ENCODE peak calls at places on chromosome 7, in seven cellular contexts. F is substantia nigra; A is SW 1271; O is iris pigment epithelial cell; I is NCI-H460; R is Daoy; X is CD4-positive, CD25-positive, alpha-beta regulatory T cell. N is an unnamed sample.

GRCh38 chr7:100407285-100408180 is 21.0 kb downstream of the ZCWPW1 start:
- DNase-seq in R (peak), F (no peak), I (peak), O (peak), A (peak), X (peak), N (peak)

GRCh38 chr7:12685550-12685949 is 1.9 kb upstream of the ARL4A start:
- DNase-seq in F (peak), O (peak), X (peak), R (peak), A (no peak), I (peak), N (peak)

GRCh38 chr7:12965767-12966166 is 278.3 kb downstream of the ARL4A start:
- DNase-seq in A (no peak), F (no peak), R (no peak), X (no peak), O (no peak), I (no peak), N (no peak)

GRCh38 chr7:133512560-133512959 is 259.7 kb downstream of the EXOC4 start:
- DNase-seq in R (peak), F (no peak), O (peak), I (no peak), X (no peak), A (no peak), N (peak)

GRCh38 chr7:65251851-65252620 is 121.6 kb upstream of the ZNF92 start:
- DNase-seq in O (peak), F (no peak), R (peak), I (peak), A (peak), X (peak), N (peak)

GRCh38 chr7:48438196-48438595 is 266.9 kb downstream of the ABCA13 start:
- DNase-seq in X (no peak), I (no peak), A (no peak), O (no peak), F (no peak), R (no peak), N (no peak)

GRCh38 chr7:121166885-121167284 is 161.9 kb upstream of the WNT16 start:
- DNase-seq in A (no peak), O (no peak), R (no peak), X (no peak), I (no peak), F (no peak), N (no peak)

GRCh38 chr7:68629-69028 is 123.7 kb upstream of the FAM20C start:
- DNase-seq in X (no peak), I (no peak), O (peak), A (no peak), R (peak), F (no peak), N (no peak)

GRCh38 chr7:128740996-128741395 is 1.8 kb downstream of the CALU start:
- DNase-seq in F (no peak), A (no peak), I (no peak), X (no peak), R (no peak), O (peak), N (peak)

GRCh38 chr7:69814421-69814962 is 216.2 kb downstream of the AUTS2 start:
- DNase-seq in R (no peak), F (peak), A (no peak), X (no peak), O (no peak), I (no peak), N (peak)

GRCh38 chr7:40299097-40299496 is 164.3 kb downstream of the SUGCT start:
- DNase-seq in R (peak), O (peak), I (no peak), A (no peak), F (no peak), X (peak), N (peak)

GRCh38 chr7:35252584-35252983 is 1.3 kb downstream of the TBX20 start:
- DNase-seq in R (no peak), O (no peak), F (no peak), I (no peak), A (no peak), X (no peak), N (no peak)

GRCh38 chr7:134478707-134479106 is 19.8 kb upstream of the AKR1B1 start:
- DNase-seq in O (peak), X (no peak), A (no peak), F (no peak), I (no peak), R (no peak), N (no peak)

GRCh38 chr7:158402471-158402870 is 185.2 kb downstream of the PTPRN2 start:
- DNase-seq in I (no peak), A (no peak), O (no peak), F (no peak), R (no peak), X (no peak), N (no peak)

GRCh38 chr7:101743241-101743994 is 74.0 kb upstream of the CUX1 start:
- DNase-seq in I (no peak), X (peak), O (peak), F (no peak), A (peak), R (peak), N (peak)

GRCh38 chr7:7962851-7963250 is 5.7 kb upstream of the GLCCI1 start:
- DNase-seq in O (peak), I (no peak), X (no peak), A (no peak), R (no peak), F (no peak), N (peak)

GRCh38 chr7:867001-867405 is 9.4 kb upstream of the GET4 start:
- DNase-seq in F (no peak), I (peak), X (no peak), O (peak), R (no peak), A (no peak), N (peak)

GRCh38 chr7:47553309-47553708 is 28.6 kb downstream of the TNS3 start:
- DNase-seq in A (no peak), X (no peak), O (no peak), R (no peak), F (no peak), I (no peak), N (peak)

GRCh38 chr7:47771301-47771989 is 176.8 kb downstream of the PKD1L1 start:
- DNase-seq in R (peak), I (peak), X (no peak), F (no peak), O (no peak), A (no peak), N (peak)

GRCh38 chr7:128869138-128869943 is 6.7 kb downstream of the ATP6V1F start:
- DNase-seq in X (peak), I (no peak), O (peak), R (peak), A (no peak), F (no peak), N (peak)

GRCh38 chr7:128153436-128153835 is 87.6 kb upstream of the LEP start:
- DNase-seq in I (no peak), R (no peak), X (no peak), O (no peak), A (no peak), F (no peak), N (no peak)

GRCh38 chr7:29281782-29282541 is 87.4 kb downstream of the CHN2 start:
- DNase-seq in I (no peak), R (peak), O (no peak), F (peak), X (no peak), A (no peak), N (no peak)